ENCODE peak calls at places on chromosomes 12 and 14, in six cellular contexts. H, Z, D, C, Y and I are unnamed samples.

GRCh38 chr12:103852498-103852992 is 11.5 kb upstream of the NT5DC3 start:
- DNase-seq in H (no peak), Z (peak), D (no peak), C (no peak), Y (no peak), I (peak)

GRCh38 chr12:131862994-131863710 is 31.3 kb upstream of the ULK1 start:
- DNase-seq in H (peak), Z (peak), D (no peak), C (no peak), Y (no peak), I (peak)

GRCh38 chr12:15796493-15797141 is 7.4 kb upstream of the EPS8 start:
- DNase-seq in H (peak), Z (no peak), D (no peak), C (no peak), Y (no peak), I (peak)

GRCh38 chr12:127537070-127537469 is 729.9 kb upstream of the TMEM132C start:
- DNase-seq in H (no peak), Z (no peak), D (no peak), C (no peak), Y (no peak), I (no peak)

GRCh38 chr14:52352546-52352945 is 38.4 kb downstream of the PTGER2 start:
- DNase-seq in H (no peak), Z (no peak), D (no peak), C (no peak), Y (no peak), I (no peak)

GRCh38 chr12:93387780-93388179 is 10.1 kb downstream of the NUDT4 start:
- DNase-seq in H (no peak), Z (peak), D (no peak), C (no peak), Y (no peak), I (peak)

GRCh38 chr12:49369723-49370145 is 2.5 kb downstream of the SPATS2 start:
- DNase-seq in H (no peak), Z (peak), D (no peak), C (no peak), Y (peak), I (no peak)

GRCh38 chr14:91911474-91912032 is 35.9 kb downstream of the FBLN5 start:
- DNase-seq in H (no peak), Z (peak), D (no peak), C (no peak), Y (no peak), I (no peak)

GRCh38 chr14:68924392-68925158 is 54.5 kb downstream of the ACTN1 start:
- DNase-seq in H (no peak), Z (peak), D (no peak), C (no peak), Y (peak), I (no peak)

GRCh38 chr12:47755655-47756562 is 2.8 kb downstream of the RAPGEF3 start:
- DNase-seq in H (no peak), Z (no peak), D (no peak), C (no peak), Y (no peak), I (no peak)

GRCh38 chr12:59600174-59600573 is 4.3 kb downstream of the SLC16A7 start:
- DNase-seq in H (no peak), Z (peak), D (no peak), C (no peak), Y (no peak), I (no peak)

GRCh38 chr12:65279387-65280112 is 1.1 kb downstream of the MSRB3 start:
- DNase-seq in H (no peak), Z (no peak), D (no peak), C (no peak), Y (no peak), I (no peak)

GRCh38 chr14:104514156-104514848 is 65.3 kb upstream of the C14orf180 start:
- DNase-seq in H (no peak), Z (no peak), D (no peak), C (no peak), Y (peak), I (no peak)

GRCh38 chr12:53231859-53232640 is at the start of gene RARG:
- DNase-seq in H (peak), Z (peak), D (peak), C (peak), Y (peak), I (peak)

GRCh38 chr12:18358930-18359329 is 97.6 kb downstream of the PIK3C2G start:
- DNase-seq in H (no peak), Z (no peak), D (no peak), C (no peak), Y (no peak), I (no peak)